ENCODE peak calls at places on chromosome 16, in four cellular contexts. C is K562, H is GM12878, D is SK-N-SH. J is an unnamed sample.

GRCh38 chr16:266258-267164 is 9.2 kb downstream of the RGS11 start:
- DNase-seq in C (no peak), D (peak), H (no peak), J (no peak)

GRCh38 chr16:4288148-4288921 is 15.5 kb upstream of the TFAP4 start:
- DNase-seq in H (no peak), D (peak), C (peak), J (peak)

GRCh38 chr16:27378871-27379580 is 22.9 kb upstream of the IL21R start:
- DNase-seq in H (no peak), D (no peak), C (no peak), J (no peak)

GRCh38 chr16:19005561-19006445 is 22.1 kb downstream of the TMC7 start:
- DNase-seq in H (no peak), D (no peak), C (no peak), J (peak)

GRCh38 chr16:67884-68789 is 4.3 kb downstream of the RHBDF1 start:
- DNase-seq in H (no peak), C (no peak), D (no peak), J (no peak)

GRCh38 chr16:30186782-30187555 is 3.6 kb downstream of the CORO1A start:
- DNase-seq in D (peak), C (peak), H (peak), J (no peak)

GRCh38 chr16:26787924-26788323 is 278.8 kb upstream of the C16orf82 start:
- DNase-seq in D (peak), C (peak), H (no peak), J (no peak)

GRCh38 chr16:14215941-14216340 is 144.8 kb downstream of the MRTFB start:
- DNase-seq in H (no peak), C (no peak), D (no peak), J (no peak)

GRCh38 chr16:85002099-85002541 is 9.2 kb downstream of the ZDHHC7 start:
- DNase-seq in H (no peak), D (no peak), C (no peak), J (no peak)

GRCh38 chr16:1890024-1890700 is 18.2 kb upstream of the MEIOB start:
- DNase-seq in H (no peak), D (peak), C (peak), J (no peak)

GRCh38 chr16:86681440-86681838 is 103.1 kb downstream of the FOXL1 start:
- DNase-seq in H (no peak), C (no peak), D (no peak), J (no peak)

GRCh38 chr16:72123426-72123825 is 29.8 kb downstream of the DHX38 start:
- DNase-seq in D (no peak), C (no peak), H (no peak), J (no peak)

GRCh38 chr16:680967-681745 is 946 bp downstream of the STUB1 start:
- DNase-seq in C (no peak), D (no peak), H (no peak), J (no peak)

GRCh38 chr16:73671102-73671501 is 623.2 kb upstream of the ZFHX3 start:
- DNase-seq in C (no peak), D (no peak), H (no peak), J (no peak)

GRCh38 chr16:68022728-68023537 is at the start of the genes DDX28 and DUS2:
- DNase-seq in D (peak), H (peak), C (peak), J (peak)

GRCh38 chr16:14151256-14152030 is 80.3 kb downstream of the MRTFB start:
- DNase-seq in H (no peak), C (no peak), D (no peak), J (no peak)

GRCh38 chr16:26772503-26772902 is 294.2 kb upstream of the C16orf82 start:
- DNase-seq in D (no peak), C (no peak), H (no peak), J (no peak)

GRCh38 chr16:66426112-66427035 is 721 bp upstream of the BEAN1 start:
- DNase-seq in H (no peak), D (peak), C (no peak), J (no peak)

GRCh38 chr16:70805380-70805779 is 4.4 kb upstream of the VAC14 start:
- DNase-seq in D (no peak), H (no peak), C (no peak), J (no peak)

GRCh38 chr16:67943619-67944503 is at the start of gene LCAT:
- DNase-seq in D (no peak), H (no peak), C (peak), J (no peak)

GRCh38 chr16:30112197-30113030 is 923 bp downstream of the GDPD3 start:
- DNase-seq in H (no peak), C (peak), D (peak), J (peak)

GRCh38 chr16:52383640-52384292 is 163.2 kb downstream of the TOX3 start:
- DNase-seq in D (no peak), H (no peak), C (no peak), J (no peak)

GRCh38 chr16:84874004-84874435 is 54.2 kb downstream of the CRISPLD2 start:
- DNase-seq in C (no peak), D (peak), H (no peak), J (no peak)

GRCh38 chr16:35194681-35195080 is 1735.3 kb downstream of the TP53TG3F start:
- DNase-seq in D (no peak), C (no peak), H (no peak), J (no peak)

GRCh38 chr16:48335961-48336360 is 49.3 kb downstream of the SIAH1 start:
- DNase-seq in D (no peak), H (no peak), C (no peak), J (no peak)

GRCh38 chr16:14300631-14301149 is 229.6 kb downstream of the MRTFB start:
- DNase-seq in D (peak), H (no peak), C (peak), J (no peak)

GRCh38 chr16:56094231-56094630 is 97.1 kb upstream of the GNAO1 start:
- DNase-seq in C (no peak), D (no peak), H (no peak), J (no peak)

GRCh38 chr16:89700649-89701424 is 668 bp downstream of the SPATA2L start:
- DNase-seq in C (peak), H (no peak), D (peak), J (peak)

GRCh38 chr16:29154100-29154499 is 169.2 kb downstream of the LAT start:
- DNase-seq in C (peak), D (no peak), H (no peak), J (no peak)

GRCh38 chr16:61362583-61362982 is 673.7 kb downstream of the CDH8 start:
- DNase-seq in C (no peak), H (no peak), D (no peak), J (no peak)

GRCh38 chr16:7506363-7506762 is 173.7 kb downstream of the RBFOX1 start:
- DNase-seq in C (no peak), H (no peak), D (no peak), J (no peak)

GRCh38 chr16:14302031-14302398 is 230.9 kb downstream of the MRTFB start:
- DNase-seq in H (no peak), D (peak), C (peak), J (no peak)

GRCh38 chr16:56895813-56896212 is 30.8 kb downstream of the SLC12A3 start:
- DNase-seq in H (no peak), D (no peak), C (no peak), J (no peak)

GRCh38 chr16:23999663-24000062 is 163.9 kb downstream of the PRKCB start:
- DNase-seq in H (peak), D (no peak), C (no peak), J (no peak)

GRCh38 chr16:81797443-81797842 is 18.4 kb downstream of the PLCG2 start:
- DNase-seq in C (no peak), H (peak), D (no peak), J (no peak)

DNA sequence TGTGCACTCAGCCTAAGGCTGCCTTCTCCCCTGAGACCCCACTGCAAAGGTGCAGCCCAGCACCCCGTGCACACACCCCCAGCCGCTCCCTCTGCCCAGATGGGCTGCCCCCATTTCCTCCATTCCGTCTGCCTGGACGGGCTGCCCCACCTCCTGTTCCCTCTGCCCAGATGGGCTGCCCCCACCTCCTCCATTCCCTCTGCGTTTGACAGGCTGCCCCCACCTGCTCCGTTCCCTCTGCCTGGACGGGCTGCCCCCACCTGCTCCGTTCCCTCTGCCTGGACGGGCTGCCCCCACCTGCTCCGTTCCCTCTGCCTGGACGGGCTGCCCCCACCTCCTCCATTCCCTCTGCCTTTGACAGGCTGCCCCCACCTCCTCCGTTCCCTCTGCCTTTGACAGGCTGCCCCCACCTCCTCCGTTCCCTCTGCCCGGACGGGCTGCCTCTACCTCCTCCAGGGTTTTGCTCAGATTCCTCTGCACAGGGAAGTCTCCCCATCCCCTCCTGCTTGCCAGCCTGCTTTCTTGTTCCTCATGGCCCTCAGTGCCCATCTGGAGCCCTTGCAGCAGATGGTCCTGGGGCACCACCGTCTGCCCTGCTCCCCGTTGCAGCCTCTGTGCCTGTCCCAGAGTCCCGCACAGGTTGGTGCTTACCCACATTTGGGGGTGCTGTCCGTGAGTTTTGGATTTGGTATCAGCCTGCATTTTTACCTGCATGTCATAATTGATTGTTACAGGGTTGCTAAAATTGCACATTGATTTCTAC is 23.4 kb upstream of the IL17C start:
- DNase-seq in C (no peak), H (no peak), D (no peak), J (no peak)
- TF ChIP-seq NRF1 in C (no peak), H (no peak), D (no peak), J (no peak)

GRCh38 chr16:12087901-12088364 is 111.4 kb downstream of the SNX29 start:
- DNase-seq in H (no peak), D (peak), C (no peak), J (no peak)
- TF ChIP-seq NRF1 in H (no peak), D (no peak), C (no peak), J (no peak)

GRCh38 chr16:64540449-64540848 is 581.4 kb downstream of the CDH11 start:
- DNase-seq in C (no peak), D (no peak), H (no peak), J (no peak)
- TF ChIP-seq NRF1 in C (no peak), D (no peak), H (no peak), J (no peak)

DNA sequence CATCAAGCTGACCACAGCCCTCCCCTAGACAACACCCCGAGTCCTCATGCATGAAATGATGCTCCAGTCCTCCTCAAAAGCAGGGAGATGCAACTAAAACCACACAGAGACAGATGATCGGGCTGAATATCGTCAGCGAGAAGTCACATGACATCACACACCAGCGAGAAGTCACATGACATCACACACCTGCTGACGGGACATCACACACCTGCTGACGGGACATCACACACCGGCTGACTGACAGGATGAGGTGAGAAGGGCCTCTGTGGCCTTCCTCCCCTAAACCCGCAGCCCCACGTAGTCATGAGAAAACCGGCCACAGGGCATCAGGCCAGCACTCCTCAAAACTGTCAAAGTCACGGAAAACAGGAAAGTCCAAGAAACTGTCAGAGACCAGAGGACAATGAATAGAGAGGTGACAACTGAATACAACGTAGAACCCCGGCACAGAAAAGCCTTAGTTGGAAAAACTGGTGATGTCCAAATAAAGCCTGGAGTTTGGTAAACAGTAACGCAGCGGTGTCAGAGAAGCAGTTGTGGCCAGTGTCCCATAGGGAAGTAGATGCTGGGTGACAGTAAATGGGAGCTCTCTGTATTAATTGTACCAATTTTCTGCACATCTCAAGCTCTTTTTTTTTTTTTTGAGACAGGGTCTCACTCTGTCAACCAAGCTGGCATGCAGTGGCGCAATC is 14.3 kb downstream of the LITAF start:
- DNase-seq in H (no peak), C (no peak), D (no peak), J (no peak)
- TF ChIP-seq NRF1 in H (no peak), C (no peak), D (no peak), J (no peak)

GRCh38 chr16:50699345-50700159 is 6.1 kb downstream of the NOD2 start:
- DNase-seq in H (no peak), C (no peak), D (no peak), J (no peak)
- TF ChIP-seq NRF1 in H (no peak), C (no peak), D (no peak), J (no peak)

DNA sequence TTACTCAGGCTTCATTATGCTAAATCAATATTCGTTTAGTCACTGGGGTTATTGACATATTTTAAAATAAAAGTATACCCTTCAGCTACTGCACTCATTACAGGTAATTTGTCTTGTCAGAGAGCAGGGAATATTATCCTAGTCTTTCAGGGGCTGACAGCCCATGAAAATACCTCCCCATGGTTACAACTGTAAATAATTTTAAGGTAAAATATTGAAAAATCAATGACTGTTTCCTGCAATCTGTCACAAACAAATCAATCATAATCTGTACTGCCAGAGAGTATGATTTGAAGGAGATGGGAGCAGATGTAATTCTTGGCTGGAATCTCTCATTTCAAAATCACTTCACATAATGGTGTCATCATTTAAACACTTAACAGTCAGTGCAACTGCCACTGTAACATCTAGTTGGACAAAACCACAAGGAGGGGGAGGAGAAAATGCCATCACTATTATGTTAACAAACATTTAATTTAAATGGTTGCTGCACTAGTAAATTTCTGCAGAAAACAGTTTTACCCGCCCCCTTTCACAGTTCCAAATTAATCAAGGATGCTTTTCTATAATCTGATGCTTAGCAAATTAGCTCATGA is 9.3 kb upstream of the IRX5 start:
- DNase-seq in D (no peak), H (no peak), C (no peak), J (no peak)
- TF ChIP-seq NRF1 in D (no peak), H (no peak), C (no peak), J (no peak)

DNA sequence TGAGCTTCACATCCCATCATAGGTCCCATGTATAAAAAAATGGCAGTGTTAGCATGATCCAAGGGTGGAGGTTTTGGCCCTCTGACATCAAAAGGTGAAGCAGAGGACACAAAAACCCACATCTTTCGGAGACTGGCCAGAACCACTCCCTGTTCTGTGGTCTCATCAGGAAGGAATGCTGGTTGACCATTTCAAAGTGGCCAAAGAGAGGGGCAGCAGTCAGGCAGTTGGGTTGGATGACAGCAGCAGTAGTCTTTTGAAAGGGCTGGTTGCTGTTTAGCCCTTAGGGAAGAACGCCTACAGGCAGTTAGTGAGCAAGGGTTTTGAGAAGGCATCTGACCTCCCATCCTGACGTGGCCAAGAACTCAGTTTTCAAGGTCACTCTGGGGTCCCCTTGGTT is 40.5 kb downstream of the LCMT1 start:
- DNase-seq in H (no peak), C (no peak), D (no peak), J (no peak)
- TF ChIP-seq NRF1 in H (no peak), C (no peak), D (no peak), J (no peak)

DNA sequence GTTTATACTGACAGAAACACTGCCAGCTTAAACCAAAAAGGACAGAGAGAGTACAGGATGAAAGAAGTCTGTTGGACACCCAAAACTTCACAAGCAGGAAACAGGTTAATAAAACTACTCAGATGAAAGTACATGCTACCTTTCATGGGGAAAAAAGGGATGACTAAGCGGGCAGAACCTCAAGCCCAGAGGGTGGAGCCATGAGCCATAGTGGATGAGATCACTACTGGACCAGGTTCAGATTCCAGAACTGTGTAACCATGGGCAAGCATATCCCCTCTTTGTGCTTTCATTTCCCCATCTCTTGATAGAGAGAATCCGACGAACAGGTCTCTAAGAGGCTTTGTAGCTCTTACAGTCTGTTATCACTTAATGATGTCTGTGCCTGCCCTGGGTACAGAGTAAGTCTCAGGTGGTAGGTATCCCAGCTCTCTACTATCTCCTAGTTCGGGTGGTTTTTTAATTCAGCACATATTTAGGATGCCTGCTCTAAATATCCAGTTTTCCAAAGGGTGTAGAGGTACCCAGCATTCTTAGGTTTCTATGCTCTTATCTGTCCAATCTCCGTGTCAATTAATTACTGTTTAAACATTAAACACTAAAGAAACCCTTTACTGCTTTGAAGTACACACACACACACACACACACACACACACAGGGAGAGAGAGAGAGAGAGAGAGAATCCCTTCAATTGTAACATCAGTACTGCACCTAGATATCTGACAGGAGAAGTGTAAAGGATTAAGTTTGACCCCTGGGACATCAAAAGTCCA is 206.7 kb downstream of the ZNF423 start:
- DNase-seq in D (no peak), C (no peak), H (no peak), J (no peak)
- TF ChIP-seq NRF1 in D (no peak), C (no peak), H (no peak), J (no peak)

DNA sequence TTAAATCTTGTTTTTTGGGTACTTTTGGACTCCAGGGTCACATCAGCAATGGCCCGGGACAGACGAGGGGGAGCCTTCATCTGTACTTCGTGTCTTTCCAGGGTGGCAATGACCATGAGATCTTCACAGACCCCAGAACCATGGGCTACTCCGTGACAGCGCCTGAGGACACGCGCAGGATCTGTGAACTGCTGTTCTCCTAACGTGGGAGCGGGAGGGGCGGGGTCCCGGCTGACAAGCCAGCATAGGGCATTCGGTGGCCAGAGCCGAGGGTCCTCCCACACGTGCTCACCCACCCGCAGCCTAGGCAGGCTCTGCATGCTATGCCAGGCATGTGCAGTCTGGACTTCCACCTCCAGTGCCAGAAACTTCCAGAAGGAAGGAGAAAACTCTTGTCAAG is 21.2 kb downstream of the CARHSP1 start:
- DNase-seq in D (peak), C (no peak), H (no peak), J (no peak)
- TF ChIP-seq NRF1 in D (no peak), C (no peak), H (no peak), J (no peak)